ENCODE peak calls at places on chromosomes 12 and 14, in nine cellular contexts. One of them, this sample, is unnamed.

GRCh38 chr12:112806721-112807120 is 15.2 kb downstream of the RPH3A start:
- DNase-seq in kidney: no peak
- DNase-seq in testis: no peak
- DNase-seq in A549: no peak
- DNase-seq in nephron progenitor cell: no peak
- DNase-seq in heart left ventricle: no peak
- DNase-seq in MCF 10A: no peak
- DNase-seq in natural killer cell: no peak
- DNase-seq in lung: no peak
- DNase-seq in this sample: no peak

GRCh38 chr14:94771906-94772468 is 2.1 kb upstream of the GSC start:
- DNase-seq in MCF 10A: no peak
- DNase-seq in lung: no peak
- DNase-seq in A549: no peak
- DNase-seq in heart left ventricle: no peak
- DNase-seq in kidney: no peak
- DNase-seq in testis: no peak
- DNase-seq in natural killer cell: no peak
- DNase-seq in nephron progenitor cell: peak
- DNase-seq in this sample: no peak

GRCh38 chr14:21680072-21680471 is 6.5 kb upstream of the OR4E1 start:
- DNase-seq in MCF 10A: peak
- DNase-seq in kidney: no peak
- DNase-seq in lung: no peak
- DNase-seq in nephron progenitor cell: no peak
- DNase-seq in A549: no peak
- DNase-seq in natural killer cell: no peak
- DNase-seq in testis: no peak
- DNase-seq in heart left ventricle: no peak
- DNase-seq in this sample: no peak

GRCh38 chr14:85300119-85300518 is 229.8 kb upstream of the FLRT2 start:
- DNase-seq in MCF 10A: no peak
- DNase-seq in nephron progenitor cell: no peak
- DNase-seq in natural killer cell: no peak
- DNase-seq in kidney: no peak
- DNase-seq in heart left ventricle: no peak
- DNase-seq in A549: no peak
- DNase-seq in testis: no peak
- DNase-seq in lung: no peak
- DNase-seq in this sample: no peak

GRCh38 chr12:106428379-106428778 is 70.8 kb downstream of the POLR3B start:
- DNase-seq in natural killer cell: no peak
- DNase-seq in kidney: no peak
- DNase-seq in nephron progenitor cell: no peak
- DNase-seq in heart left ventricle: no peak
- DNase-seq in testis: peak
- DNase-seq in lung: no peak
- DNase-seq in A549: no peak
- DNase-seq in MCF 10A: no peak
- DNase-seq in this sample: no peak

GRCh38 chr12:126369487-126370463 is 1304.5 kb downstream of the AACS start:
- DNase-seq in nephron progenitor cell: no peak
- DNase-seq in testis: no peak
- DNase-seq in heart left ventricle: no peak
- DNase-seq in kidney: no peak
- DNase-seq in A549: no peak
- DNase-seq in natural killer cell: no peak
- DNase-seq in lung: no peak
- DNase-seq in MCF 10A: peak
- DNase-seq in this sample: no peak

GRCh38 chr14:73049428-73049827 is 8.9 kb upstream of the RBM25 start:
- DNase-seq in testis: no peak
- DNase-seq in kidney: no peak
- DNase-seq in lung: no peak
- DNase-seq in A549: no peak
- DNase-seq in heart left ventricle: no peak
- DNase-seq in MCF 10A: no peak
- DNase-seq in nephron progenitor cell: no peak
- DNase-seq in natural killer cell: no peak
- DNase-seq in this sample: no peak

GRCh38 chr14:26589998-26590397 is 7.8 kb downstream of the NOVA1 start:
- DNase-seq in kidney: no peak
- DNase-seq in heart left ventricle: no peak
- DNase-seq in natural killer cell: no peak
- DNase-seq in A549: no peak
- DNase-seq in MCF 10A: no peak
- DNase-seq in testis: no peak
- DNase-seq in nephron progenitor cell: no peak
- DNase-seq in lung: no peak
- DNase-seq in this sample: no peak

GRCh38 chr12:124581299-124581698 is 13.9 kb upstream of the NCOR2 start:
- DNase-seq in nephron progenitor cell: no peak
- DNase-seq in heart left ventricle: no peak
- DNase-seq in natural killer cell: no peak
- DNase-seq in A549: no peak
- DNase-seq in MCF 10A: peak
- DNase-seq in kidney: no peak
- DNase-seq in lung: no peak
- DNase-seq in testis: no peak
- DNase-seq in this sample: no peak

GRCh38 chr14:65222434-65222833 is 120.1 kb upstream of the MAX start:
- DNase-seq in natural killer cell: peak
- DNase-seq in kidney: no peak
- DNase-seq in A549: no peak
- DNase-seq in heart left ventricle: peak
- DNase-seq in lung: peak
- DNase-seq in testis: peak
- DNase-seq in MCF 10A: peak
- DNase-seq in nephron progenitor cell: peak
- DNase-seq in this sample: no peak

GRCh38 chr14:84144166-84144565 is 1385.8 kb upstream of the FLRT2 start:
- DNase-seq in testis: no peak
- DNase-seq in kidney: no peak
- DNase-seq in MCF 10A: no peak
- DNase-seq in heart left ventricle: no peak
- DNase-seq in nephron progenitor cell: no peak
- DNase-seq in A549: no peak
- DNase-seq in lung: no peak
- DNase-seq in natural killer cell: no peak
- DNase-seq in this sample: no peak

GRCh38 chr12:22729898-22730443 is 105.0 kb downstream of the ETNK1 start:
- DNase-seq in nephron progenitor cell: no peak
- DNase-seq in kidney: no peak
- DNase-seq in testis: no peak
- DNase-seq in A549: no peak
- DNase-seq in natural killer cell: no peak
- DNase-seq in heart left ventricle: no peak
- DNase-seq in MCF 10A: peak
- DNase-seq in lung: no peak
- DNase-seq in this sample: no peak

GRCh38 chr14:49879683-49880204 is 13.1 kb upstream of the ARF6 start:
- DNase-seq in MCF 10A: peak
- DNase-seq in testis: peak
- DNase-seq in lung: no peak
- DNase-seq in kidney: peak
- DNase-seq in heart left ventricle: no peak
- DNase-seq in nephron progenitor cell: peak
- DNase-seq in A549: peak
- DNase-seq in natural killer cell: no peak
- DNase-seq in this sample: no peak

GRCh38 chr14:75823334-75823733 is 158.5 kb downstream of the TGFB3 start:
- DNase-seq in testis: peak
- DNase-seq in kidney: no peak
- DNase-seq in MCF 10A: no peak
- DNase-seq in nephron progenitor cell: no peak
- DNase-seq in natural killer cell: no peak
- DNase-seq in lung: no peak
- DNase-seq in heart left ventricle: no peak
- DNase-seq in A549: no peak
- DNase-seq in this sample: no peak

GRCh38 chr14:49893309-49894213 is 679 bp downstream of the ARF6 start:
- DNase-seq in heart left ventricle: peak
- DNase-seq in natural killer cell: peak
- DNase-seq in kidney: peak
- DNase-seq in lung: peak
- DNase-seq in A549: peak
- DNase-seq in MCF 10A: peak
- DNase-seq in testis: peak
- DNase-seq in nephron progenitor cell: peak
- DNase-seq in this sample: peak

GRCh38 chr14:66857867-66858266 is 331.4 kb upstream of the GARIN2 start:
- DNase-seq in natural killer cell: no peak
- DNase-seq in MCF 10A: no peak
- DNase-seq in lung: no peak
- DNase-seq in A549: no peak
- DNase-seq in nephron progenitor cell: no peak
- DNase-seq in kidney: no peak
- DNase-seq in testis: no peak
- DNase-seq in heart left ventricle: no peak
- DNase-seq in this sample: no peak

GRCh38 chr12:49017764-49018281 is 753 bp downstream of the PRKAG1 start:
- DNase-seq in nephron progenitor cell: no peak
- DNase-seq in heart left ventricle: peak
- DNase-seq in kidney: no peak
- DNase-seq in natural killer cell: peak
- DNase-seq in A549: no peak
- DNase-seq in lung: no peak
- DNase-seq in MCF 10A: peak
- DNase-seq in testis: no peak
- DNase-seq in this sample: no peak

GRCh38 chr14:100108042-100108825 is 43.0 kb downstream of the EVL start:
- DNase-seq in nephron progenitor cell: peak
- DNase-seq in kidney: peak
- DNase-seq in heart left ventricle: peak
- DNase-seq in A549: peak
- DNase-seq in lung: peak
- DNase-seq in testis: peak
- DNase-seq in MCF 10A: peak
- DNase-seq in natural killer cell: peak
- DNase-seq in this sample: peak

GRCh38 chr12:6034596-6034995 is 89.5 kb upstream of the ANO2 start:
- DNase-seq in lung: no peak
- DNase-seq in testis: no peak
- DNase-seq in MCF 10A: no peak
- DNase-seq in natural killer cell: no peak
- DNase-seq in kidney: peak
- DNase-seq in heart left ventricle: no peak
- DNase-seq in nephron progenitor cell: no peak
- DNase-seq in A549: no peak
- DNase-seq in this sample: no peak

GRCh38 chr12:83210933-83211332 is 524.2 kb downstream of the TMTC2 start:
- DNase-seq in lung: no peak
- DNase-seq in heart left ventricle: no peak
- DNase-seq in testis: no peak
- DNase-seq in MCF 10A: no peak
- DNase-seq in natural killer cell: no peak
- DNase-seq in kidney: no peak
- DNase-seq in A549: no peak
- DNase-seq in nephron progenitor cell: no peak
- DNase-seq in this sample: no peak

GRCh38 chr12:44875417-44875953 is 630 bp downstream of the NELL2 start:
- DNase-seq in lung: no peak
- DNase-seq in MCF 10A: no peak
- DNase-seq in testis: no peak
- DNase-seq in nephron progenitor cell: peak
- DNase-seq in A549: no peak
- DNase-seq in natural killer cell: no peak
- DNase-seq in heart left ventricle: no peak
- DNase-seq in kidney: no peak
- DNase-seq in this sample: no peak

GRCh38 chr14:104975481-104976197 is 2.5 kb downstream of the AHNAK2 start:
- DNase-seq in MCF 10A: no peak
- DNase-seq in lung: no peak
- DNase-seq in natural killer cell: no peak
- DNase-seq in A549: no peak
- DNase-seq in heart left ventricle: peak
- DNase-seq in nephron progenitor cell: peak
- DNase-seq in kidney: peak
- DNase-seq in testis: no peak
- DNase-seq in this sample: no peak

GRCh38 chr12:2693204-2693860 is 101.4 kb upstream of the FKBP4 start:
- DNase-seq in MCF 10A: no peak
- DNase-seq in natural killer cell: no peak
- DNase-seq in kidney: no peak
- DNase-seq in nephron progenitor cell: no peak
- DNase-seq in lung: no peak
- DNase-seq in testis: no peak
- DNase-seq in heart left ventricle: no peak
- DNase-seq in A549: no peak
- DNase-seq in this sample: no peak
- TF ChIP-seq CTCF in MCF 10A: no peak
- TF ChIP-seq CTCF in natural killer cell: no peak
- TF ChIP-seq CTCF in kidney: no peak
- TF ChIP-seq CTCF in nephron progenitor cell: no peak
- TF ChIP-seq CTCF in lung: no peak
- TF ChIP-seq CTCF in testis: no peak
- TF ChIP-seq CTCF in heart left ventricle: no peak
- TF ChIP-seq CTCF in A549: no peak
- TF ChIP-seq CTCF in this sample: no peak

DNA sequence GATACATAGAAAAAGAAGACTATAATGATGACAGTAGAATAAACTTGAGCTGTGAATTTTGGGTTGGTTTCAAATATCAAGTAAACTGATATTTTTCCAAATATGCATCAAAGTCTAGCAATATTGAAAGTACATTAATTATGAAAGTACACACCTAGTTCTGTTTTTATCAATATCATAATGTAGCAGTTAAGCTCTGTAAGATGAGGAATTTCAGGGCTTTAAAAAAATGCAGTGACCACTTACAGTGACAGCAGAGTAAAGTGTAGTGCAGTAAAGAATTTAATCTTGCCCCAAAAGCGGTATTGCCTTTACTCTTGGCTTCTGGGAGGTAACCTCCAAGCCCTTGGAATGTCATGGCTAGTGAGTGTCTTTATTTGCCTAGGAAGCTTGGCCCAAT is 102.9 kb upstream of the ABCD2 start:
- DNase-seq in testis: no peak
- DNase-seq in kidney: no peak
- DNase-seq in MCF 10A: no peak
- DNase-seq in lung: no peak
- DNase-seq in A549: no peak
- DNase-seq in nephron progenitor cell: no peak
- DNase-seq in heart left ventricle: no peak
- DNase-seq in natural killer cell: no peak
- DNase-seq in this sample: no peak
- TF ChIP-seq CTCF in testis: no peak
- TF ChIP-seq CTCF in kidney: no peak
- TF ChIP-seq CTCF in MCF 10A: no peak
- TF ChIP-seq CTCF in lung: no peak
- TF ChIP-seq CTCF in A549: no peak
- TF ChIP-seq CTCF in nephron progenitor cell: no peak
- TF ChIP-seq CTCF in heart left ventricle: no peak
- TF ChIP-seq CTCF in natural killer cell: no peak
- TF ChIP-seq CTCF in this sample: no peak

GRCh38 chr12:12562016-12562483 is 613 bp downstream of the DUSP16 start:
- DNase-seq in A549: no peak
- DNase-seq in MCF 10A: peak
- DNase-seq in nephron progenitor cell: peak
- DNase-seq in lung: peak
- DNase-seq in heart left ventricle: no peak
- DNase-seq in testis: no peak
- DNase-seq in natural killer cell: peak
- DNase-seq in kidney: peak
- DNase-seq in this sample: peak
- TF ChIP-seq CTCF in A549: no peak
- TF ChIP-seq CTCF in MCF 10A: no peak
- TF ChIP-seq CTCF in nephron progenitor cell: no peak
- TF ChIP-seq CTCF in lung: no peak
- TF ChIP-seq CTCF in heart left ventricle: no peak
- TF ChIP-seq CTCF in testis: no peak
- TF ChIP-seq CTCF in natural killer cell: no peak
- TF ChIP-seq CTCF in kidney: no peak
- TF ChIP-seq CTCF in this sample: no peak

GRCh38 chr12:130514149-130514551 is 176.5 kb downstream of the PIWIL1 start:
- DNase-seq in kidney: no peak
- DNase-seq in lung: no peak
- DNase-seq in MCF 10A: no peak
- DNase-seq in nephron progenitor cell: no peak
- DNase-seq in A549: no peak
- DNase-seq in testis: no peak
- DNase-seq in natural killer cell: no peak
- DNase-seq in heart left ventricle: no peak
- DNase-seq in this sample: no peak
- TF ChIP-seq CTCF in kidney: no peak
- TF ChIP-seq CTCF in lung: no peak
- TF ChIP-seq CTCF in MCF 10A: no peak
- TF ChIP-seq CTCF in nephron progenitor cell: no peak
- TF ChIP-seq CTCF in A549: no peak
- TF ChIP-seq CTCF in testis: no peak
- TF ChIP-seq CTCF in natural killer cell: no peak
- TF ChIP-seq CTCF in heart left ventricle: no peak
- TF ChIP-seq CTCF in this sample: no peak

This sample was measured in activated B cell treated with CpG ODN at 0.5 μM for 24 hours.